ENCODE peak calls at places on chromosome 18, in seven cellular contexts. O, G, A, P, X, N and Q are unnamed samples.

GRCh38 chr18:78638889-78639596 is 340.6 kb upstream of the SALL3 start:
- DNase-seq in O (no peak), G (no peak), A (no peak), P (no peak), X (no peak), N (no peak), Q (no peak)

GRCh38 chr18:25284278-25284677 is 67.7 kb downstream of the ZNF521 start:
- DNase-seq in O (no peak), G (no peak), A (no peak), P (no peak), X (no peak), N (no peak), Q (no peak)

GRCh38 chr18:51724790-51725721 is 527.6 kb upstream of the MEX3C start:
- DNase-seq in O (no peak), G (no peak), A (peak; percentile 4), P (no peak), X (no peak), N (no peak), Q (no peak)

GRCh38 chr18:54119524-54120019 is 104.9 kb downstream of the MBD2 start:
- DNase-seq in O (peak; percentile 72), G (peak; percentile 49), A (peak; percentile 42), P (peak; percentile 58), X (no peak), N (peak; percentile 25), Q (peak; percentile 66)

GRCh38 chr18:21132398-21132918 is 20.8 kb upstream of the ROCK1 start:
- DNase-seq in O (no peak), G (no peak), A (no peak), P (no peak), X (no peak), N (no peak), Q (no peak)

GRCh38 chr18:62183578-62184195 is 3.2 kb downstream of the PIGN start:
- DNase-seq in O (peak; percentile 71), G (peak; percentile 41), A (peak; percentile 38), P (peak; percentile 61), X (no peak), N (peak; percentile 29), Q (peak; percentile 54)

GRCh38 chr18:23134780-23135678 is at the start of gene CABLES1:
- DNase-seq in O (peak; percentile 55), G (no peak), A (peak; percentile 44), P (peak; percentile 37), X (peak; percentile 80), N (peak; percentile 43), Q (peak; percentile 50)

GRCh38 chr18:8536226-8536625 is 73.0 kb upstream of the RAB12 start:
- DNase-seq in O (no peak), G (no peak), A (peak; percentile 45), P (no peak), X (no peak), N (no peak), Q (peak; percentile 10)

GRCh38 chr18:76985951-76986236 is 146.7 kb downstream of the MBP start:
- DNase-seq in O (no peak), G (no peak), A (no peak), P (no peak), X (no peak), N (no peak), Q (no peak)